ENCODE peak calls at places on chromosomes 4 and X, in four cellular contexts. O is lung; D is activated naive CD8-positive, alpha-beta T cell treated with anti-CD3 and anti-CD28 coated beads, Interleukin-2, amount 50 U/mL, for 24 hours; X is glutamatergic neuron. Y is an unnamed sample.
A peak's percentile ranks its signal among the peaks of the same experiment; 100 is the strongest.

GRCh38 chr4:95551653-95552052 is 2.9 kb upstream of the UNC5C start:
- DNase-seq in O (no peak), D (no peak), X (no peak), Y (no peak)

GRCh38 chrX:153739754-153740486 is 15.3 kb downstream of the ABCD1 start:
- DNase-seq in O (no peak), D (no peak), X (no peak), Y (no peak)

GRCh38 chr4:73608677-73609594 is 11.3 kb downstream of the RASSF6 start:
- DNase-seq in O (no peak), D (no peak), X (no peak), Y (no peak)

GRCh38 chr4:1591107-1591506 is 93.0 kb downstream of the FAM53A start:
- DNase-seq in O (no peak), D (no peak), X (no peak), Y (no peak)

GRCh38 chr4:169351860-169352259 is 81.1 kb upstream of the SH3RF1 start:
- DNase-seq in O (no peak), D (no peak), X (no peak), Y (no peak)

GRCh38 chrX:45824471-45824870 is 623.8 kb upstream of the DIPK2B start:
- DNase-seq in O (no peak), D (peak; percentile 55), X (peak; percentile 29), Y (no peak)

GRCh38 chrX:36431819-36432218 is 512.3 kb downstream of the CFAP47 start:
- DNase-seq in O (no peak), D (no peak), X (no peak), Y (no peak)

GRCh38 chr4:86032476-86033022 is 327.3 kb downstream of the MAPK10 start:
- DNase-seq in O (no peak), D (no peak), X (no peak), Y (no peak)

GRCh38 chr4:81528979-81529378 is 57.3 kb upstream of the RASGEF1B start:
- DNase-seq in O (no peak), D (no peak), X (no peak), Y (no peak)

GRCh38 chr4:127781303-127782024 is 658 bp upstream of the HSPA4L start:
- DNase-seq in O (no peak), D (no peak), X (peak; percentile 66), Y (no peak)

GRCh38 chrX:3268804-3269203 is 77.6 kb downstream of the MXRA5 start:
- DNase-seq in O (no peak), D (no peak), X (no peak), Y (no peak)

GRCh38 chrX:43870758-43871419 is 11.4 kb downstream of the MAOB start:
- DNase-seq in O (no peak), D (no peak), X (no peak), Y (no peak)